ENCODE peak calls at places on chromosomes 2 and 18, in ten cellular contexts. One of them, this sample, is unnamed.

GRCh38 chr18:2442726-2443275 is 128.5 kb downstream of the METTL4 start:
- DNase-seq in effector memory CD8-positive, alpha-beta T cell: no peak
- DNase-seq in MV-4-11: no peak
- DNase-seq in stimulated activated CD4-positive, alpha-beta T cell treated with anti-CD3 and anti-CD28 coated beads, Interleukin-15, amount 100 ng/mL, for 1 hour: no peak
- DNase-seq in MCF 10A: no peak
- DNase-seq in NCI-H1417: no peak
- DNase-seq in neuronal stem cell: no peak
- DNase-seq in choroid plexus epithelial cell: peak
- DNase-seq in stimulated activated CD8-positive, alpha-beta memory T cell treated with anti-CD3 and anti-CD28 coated beads, Interleukin-4, amount 100 ng/mL, for 1 hour: no peak
- DNase-seq in G401: no peak
- DNase-seq in this sample: no peak

GRCh38 chr2:70354264-70354949 is 52.5 kb upstream of the FAM136A start:
- DNase-seq in effector memory CD8-positive, alpha-beta T cell: no peak
- DNase-seq in MV-4-11: no peak
- DNase-seq in stimulated activated CD4-positive, alpha-beta T cell treated with anti-CD3 and anti-CD28 coated beads, Interleukin-15, amount 100 ng/mL, for 1 hour: no peak
- DNase-seq in MCF 10A: peak
- DNase-seq in NCI-H1417: no peak
- DNase-seq in neuronal stem cell: no peak
- DNase-seq in choroid plexus epithelial cell: no peak
- DNase-seq in stimulated activated CD8-positive, alpha-beta memory T cell treated with anti-CD3 and anti-CD28 coated beads, Interleukin-4, amount 100 ng/mL, for 1 hour: no peak
- DNase-seq in G401: no peak
- DNase-seq in this sample: no peak

GRCh38 chr18:8932866-8933265 is 169.6 kb upstream of the NDUFV2 start:
- DNase-seq in effector memory CD8-positive, alpha-beta T cell: no peak
- DNase-seq in MV-4-11: no peak
- DNase-seq in stimulated activated CD4-positive, alpha-beta T cell treated with anti-CD3 and anti-CD28 coated beads, Interleukin-15, amount 100 ng/mL, for 1 hour: no peak
- DNase-seq in MCF 10A: no peak
- DNase-seq in NCI-H1417: no peak
- DNase-seq in neuronal stem cell: no peak
- DNase-seq in choroid plexus epithelial cell: no peak
- DNase-seq in stimulated activated CD8-positive, alpha-beta memory T cell treated with anti-CD3 and anti-CD28 coated beads, Interleukin-4, amount 100 ng/mL, for 1 hour: no peak
- DNase-seq in G401: no peak
- DNase-seq in this sample: no peak

GRCh38 chr2:68734688-68735525 is at the start of gene ARHGAP25:
- DNase-seq in effector memory CD8-positive, alpha-beta T cell: peak
- DNase-seq in MV-4-11: peak
- DNase-seq in stimulated activated CD4-positive, alpha-beta T cell treated with anti-CD3 and anti-CD28 coated beads, Interleukin-15, amount 100 ng/mL, for 1 hour: no peak
- DNase-seq in MCF 10A: no peak
- DNase-seq in NCI-H1417: no peak
- DNase-seq in neuronal stem cell: no peak
- DNase-seq in choroid plexus epithelial cell: no peak
- DNase-seq in stimulated activated CD8-positive, alpha-beta memory T cell treated with anti-CD3 and anti-CD28 coated beads, Interleukin-4, amount 100 ng/mL, for 1 hour: no peak
- DNase-seq in G401: no peak
- DNase-seq in this sample: no peak

GRCh38 chr2:154914606-154915005 is 216.1 kb downstream of the KCNJ3 start:
- DNase-seq in effector memory CD8-positive, alpha-beta T cell: no peak
- DNase-seq in MV-4-11: peak
- DNase-seq in stimulated activated CD4-positive, alpha-beta T cell treated with anti-CD3 and anti-CD28 coated beads, Interleukin-15, amount 100 ng/mL, for 1 hour: no peak
- DNase-seq in MCF 10A: no peak
- DNase-seq in NCI-H1417: no peak
- DNase-seq in neuronal stem cell: no peak
- DNase-seq in choroid plexus epithelial cell: no peak
- DNase-seq in stimulated activated CD8-positive, alpha-beta memory T cell treated with anti-CD3 and anti-CD28 coated beads, Interleukin-4, amount 100 ng/mL, for 1 hour: no peak
- DNase-seq in G401: no peak
- DNase-seq in this sample: no peak

GRCh38 chr2:159362816-159363251 is 76.3 kb upstream of the WDSUB1 start:
- DNase-seq in effector memory CD8-positive, alpha-beta T cell: no peak
- DNase-seq in MV-4-11: peak
- DNase-seq in stimulated activated CD4-positive, alpha-beta T cell treated with anti-CD3 and anti-CD28 coated beads, Interleukin-15, amount 100 ng/mL, for 1 hour: no peak
- DNase-seq in MCF 10A: peak
- DNase-seq in NCI-H1417: no peak
- DNase-seq in neuronal stem cell: no peak
- DNase-seq in choroid plexus epithelial cell: peak
- DNase-seq in stimulated activated CD8-positive, alpha-beta memory T cell treated with anti-CD3 and anti-CD28 coated beads, Interleukin-4, amount 100 ng/mL, for 1 hour: no peak
- DNase-seq in G401: no peak
- DNase-seq in this sample: no peak

GRCh38 chr2:149513461-149513860 is 74.1 kb downstream of the MMADHC start:
- DNase-seq in effector memory CD8-positive, alpha-beta T cell: no peak
- DNase-seq in MV-4-11: no peak
- DNase-seq in stimulated activated CD4-positive, alpha-beta T cell treated with anti-CD3 and anti-CD28 coated beads, Interleukin-15, amount 100 ng/mL, for 1 hour: no peak
- DNase-seq in MCF 10A: no peak
- DNase-seq in NCI-H1417: no peak
- DNase-seq in neuronal stem cell: no peak
- DNase-seq in choroid plexus epithelial cell: no peak
- DNase-seq in stimulated activated CD8-positive, alpha-beta memory T cell treated with anti-CD3 and anti-CD28 coated beads, Interleukin-4, amount 100 ng/mL, for 1 hour: no peak
- DNase-seq in G401: no peak
- DNase-seq in this sample: no peak

GRCh38 chr18:79497638-79498081 is 101.9 kb downstream of the NFATC1 start:
- DNase-seq in effector memory CD8-positive, alpha-beta T cell: no peak
- DNase-seq in MV-4-11: peak
- DNase-seq in stimulated activated CD4-positive, alpha-beta T cell treated with anti-CD3 and anti-CD28 coated beads, Interleukin-15, amount 100 ng/mL, for 1 hour: no peak
- DNase-seq in MCF 10A: no peak
- DNase-seq in NCI-H1417: no peak
- DNase-seq in neuronal stem cell: no peak
- DNase-seq in choroid plexus epithelial cell: peak
- DNase-seq in stimulated activated CD8-positive, alpha-beta memory T cell treated with anti-CD3 and anti-CD28 coated beads, Interleukin-4, amount 100 ng/mL, for 1 hour: no peak
- DNase-seq in G401: no peak
- DNase-seq in this sample: no peak

GRCh38 chr2:8682719-8683667 is 1.1 kb downstream of the ID2 start:
- DNase-seq in effector memory CD8-positive, alpha-beta T cell: peak
- DNase-seq in MV-4-11: peak
- DNase-seq in stimulated activated CD4-positive, alpha-beta T cell treated with anti-CD3 and anti-CD28 coated beads, Interleukin-15, amount 100 ng/mL, for 1 hour: no peak
- DNase-seq in MCF 10A: peak
- DNase-seq in NCI-H1417: peak
- DNase-seq in neuronal stem cell: peak
- DNase-seq in choroid plexus epithelial cell: peak
- DNase-seq in stimulated activated CD8-positive, alpha-beta memory T cell treated with anti-CD3 and anti-CD28 coated beads, Interleukin-4, amount 100 ng/mL, for 1 hour: no peak
- DNase-seq in G401: peak
- DNase-seq in this sample: no peak

GRCh38 chr2:200403794-200404193 is 97.3 kb downstream of the SPATS2L start:
- DNase-seq in effector memory CD8-positive, alpha-beta T cell: no peak
- DNase-seq in MV-4-11: peak
- DNase-seq in stimulated activated CD4-positive, alpha-beta T cell treated with anti-CD3 and anti-CD28 coated beads, Interleukin-15, amount 100 ng/mL, for 1 hour: no peak
- DNase-seq in MCF 10A: no peak
- DNase-seq in NCI-H1417: no peak
- DNase-seq in neuronal stem cell: no peak
- DNase-seq in choroid plexus epithelial cell: no peak
- DNase-seq in stimulated activated CD8-positive, alpha-beta memory T cell treated with anti-CD3 and anti-CD28 coated beads, Interleukin-4, amount 100 ng/mL, for 1 hour: no peak
- DNase-seq in G401: no peak
- DNase-seq in this sample: no peak

GRCh38 chr2:31390324-31390723 is 24.2 kb downstream of the XDH start:
- DNase-seq in effector memory CD8-positive, alpha-beta T cell: no peak
- DNase-seq in MV-4-11: no peak
- DNase-seq in stimulated activated CD4-positive, alpha-beta T cell treated with anti-CD3 and anti-CD28 coated beads, Interleukin-15, amount 100 ng/mL, for 1 hour: no peak
- DNase-seq in MCF 10A: peak
- DNase-seq in NCI-H1417: no peak
- DNase-seq in neuronal stem cell: no peak
- DNase-seq in choroid plexus epithelial cell: no peak
- DNase-seq in stimulated activated CD8-positive, alpha-beta memory T cell treated with anti-CD3 and anti-CD28 coated beads, Interleukin-4, amount 100 ng/mL, for 1 hour: no peak
- DNase-seq in G401: no peak
- DNase-seq in this sample: no peak

GRCh38 chr2:30165050-30165520 is 18.3 kb downstream of the YPEL5 start:
- DNase-seq in effector memory CD8-positive, alpha-beta T cell: peak
- DNase-seq in MV-4-11: peak
- DNase-seq in stimulated activated CD4-positive, alpha-beta T cell treated with anti-CD3 and anti-CD28 coated beads, Interleukin-15, amount 100 ng/mL, for 1 hour: peak
- DNase-seq in MCF 10A: peak
- DNase-seq in NCI-H1417: peak
- DNase-seq in neuronal stem cell: peak
- DNase-seq in choroid plexus epithelial cell: peak
- DNase-seq in stimulated activated CD8-positive, alpha-beta memory T cell treated with anti-CD3 and anti-CD28 coated beads, Interleukin-4, amount 100 ng/mL, for 1 hour: peak
- DNase-seq in G401: peak
- DNase-seq in this sample: no peak

GRCh38 chr2:135662088-135662487 is 79.6 kb upstream of the UBXN4 start:
- DNase-seq in effector memory CD8-positive, alpha-beta T cell: no peak
- DNase-seq in MV-4-11: no peak
- DNase-seq in stimulated activated CD4-positive, alpha-beta T cell treated with anti-CD3 and anti-CD28 coated beads, Interleukin-15, amount 100 ng/mL, for 1 hour: no peak
- DNase-seq in MCF 10A: no peak
- DNase-seq in NCI-H1417: no peak
- DNase-seq in neuronal stem cell: no peak
- DNase-seq in choroid plexus epithelial cell: peak
- DNase-seq in stimulated activated CD8-positive, alpha-beta memory T cell treated with anti-CD3 and anti-CD28 coated beads, Interleukin-4, amount 100 ng/mL, for 1 hour: no peak
- DNase-seq in G401: no peak
- DNase-seq in this sample: no peak

GRCh38 chr2:31241625-31242270 is 7.8 kb downstream of the EHD3 start:
- DNase-seq in effector memory CD8-positive, alpha-beta T cell: no peak
- DNase-seq in MV-4-11: no peak
- DNase-seq in stimulated activated CD4-positive, alpha-beta T cell treated with anti-CD3 and anti-CD28 coated beads, Interleukin-15, amount 100 ng/mL, for 1 hour: no peak
- DNase-seq in MCF 10A: peak
- DNase-seq in NCI-H1417: no peak
- DNase-seq in neuronal stem cell: no peak
- DNase-seq in choroid plexus epithelial cell: no peak
- DNase-seq in stimulated activated CD8-positive, alpha-beta memory T cell treated with anti-CD3 and anti-CD28 coated beads, Interleukin-4, amount 100 ng/mL, for 1 hour: no peak
- DNase-seq in G401: peak
- DNase-seq in this sample: no peak

GRCh38 chr18:38241736-38242135 is 676.1 kb upstream of the CELF4 start:
- DNase-seq in effector memory CD8-positive, alpha-beta T cell: no peak
- DNase-seq in MV-4-11: no peak
- DNase-seq in stimulated activated CD4-positive, alpha-beta T cell treated with anti-CD3 and anti-CD28 coated beads, Interleukin-15, amount 100 ng/mL, for 1 hour: no peak
- DNase-seq in MCF 10A: peak
- DNase-seq in NCI-H1417: no peak
- DNase-seq in neuronal stem cell: no peak
- DNase-seq in choroid plexus epithelial cell: peak
- DNase-seq in stimulated activated CD8-positive, alpha-beta memory T cell treated with anti-CD3 and anti-CD28 coated beads, Interleukin-4, amount 100 ng/mL, for 1 hour: no peak
- DNase-seq in G401: no peak
- DNase-seq in this sample: no peak

GRCh38 chr2:19769513-19769912 is 132.3 kb downstream of the TTC32 start:
- DNase-seq in effector memory CD8-positive, alpha-beta T cell: no peak
- DNase-seq in MV-4-11: no peak
- DNase-seq in stimulated activated CD4-positive, alpha-beta T cell treated with anti-CD3 and anti-CD28 coated beads, Interleukin-15, amount 100 ng/mL, for 1 hour: no peak
- DNase-seq in MCF 10A: peak
- DNase-seq in NCI-H1417: no peak
- DNase-seq in neuronal stem cell: no peak
- DNase-seq in choroid plexus epithelial cell: peak
- DNase-seq in stimulated activated CD8-positive, alpha-beta memory T cell treated with anti-CD3 and anti-CD28 coated beads, Interleukin-4, amount 100 ng/mL, for 1 hour: no peak
- DNase-seq in G401: no peak
- DNase-seq in this sample: no peak

GRCh38 chr18:9575558-9575957 is 38.8 kb downstream of the PPP4R1 start:
- DNase-seq in effector memory CD8-positive, alpha-beta T cell: no peak
- DNase-seq in MV-4-11: peak
- DNase-seq in stimulated activated CD4-positive, alpha-beta T cell treated with anti-CD3 and anti-CD28 coated beads, Interleukin-15, amount 100 ng/mL, for 1 hour: no peak
- DNase-seq in MCF 10A: peak
- DNase-seq in NCI-H1417: peak
- DNase-seq in neuronal stem cell: peak
- DNase-seq in choroid plexus epithelial cell: peak
- DNase-seq in stimulated activated CD8-positive, alpha-beta memory T cell treated with anti-CD3 and anti-CD28 coated beads, Interleukin-4, amount 100 ng/mL, for 1 hour: no peak
- DNase-seq in G401: peak
- DNase-seq in this sample: peak

GRCh38 chr2:234788841-234789240 is 163.0 kb upstream of the SH3BP4 start:
- DNase-seq in effector memory CD8-positive, alpha-beta T cell: no peak
- DNase-seq in MV-4-11: no peak
- DNase-seq in stimulated activated CD4-positive, alpha-beta T cell treated with anti-CD3 and anti-CD28 coated beads, Interleukin-15, amount 100 ng/mL, for 1 hour: no peak
- DNase-seq in MCF 10A: no peak
- DNase-seq in NCI-H1417: peak
- DNase-seq in neuronal stem cell: no peak
- DNase-seq in choroid plexus epithelial cell: no peak
- DNase-seq in stimulated activated CD8-positive, alpha-beta memory T cell treated with anti-CD3 and anti-CD28 coated beads, Interleukin-4, amount 100 ng/mL, for 1 hour: no peak
- DNase-seq in G401: no peak
- DNase-seq in this sample: no peak

GRCh38 chr2:84697895-84698294 is 181.6 kb downstream of the DNAH6 start:
- DNase-seq in effector memory CD8-positive, alpha-beta T cell: no peak
- DNase-seq in MV-4-11: no peak
- DNase-seq in stimulated activated CD4-positive, alpha-beta T cell treated with anti-CD3 and anti-CD28 coated beads, Interleukin-15, amount 100 ng/mL, for 1 hour: no peak
- DNase-seq in MCF 10A: peak
- DNase-seq in NCI-H1417: no peak
- DNase-seq in neuronal stem cell: no peak
- DNase-seq in choroid plexus epithelial cell: peak
- DNase-seq in stimulated activated CD8-positive, alpha-beta memory T cell treated with anti-CD3 and anti-CD28 coated beads, Interleukin-4, amount 100 ng/mL, for 1 hour: no peak
- DNase-seq in G401: no peak
- DNase-seq in this sample: no peak

GRCh38 chr2:85998071-85998991 is 107.4 kb downstream of the POLR1A start:
- DNase-seq in effector memory CD8-positive, alpha-beta T cell: no peak
- DNase-seq in MV-4-11: no peak
- DNase-seq in stimulated activated CD4-positive, alpha-beta T cell treated with anti-CD3 and anti-CD28 coated beads, Interleukin-15, amount 100 ng/mL, for 1 hour: no peak
- DNase-seq in MCF 10A: no peak
- DNase-seq in NCI-H1417: no peak
- DNase-seq in neuronal stem cell: no peak
- DNase-seq in choroid plexus epithelial cell: peak
- DNase-seq in stimulated activated CD8-positive, alpha-beta memory T cell treated with anti-CD3 and anti-CD28 coated beads, Interleukin-4, amount 100 ng/mL, for 1 hour: no peak
- DNase-seq in G401: peak
- DNase-seq in this sample: no peak

GRCh38 chr2:227823922-227824321 is 10.3 kb downstream of the CCL20 start:
- DNase-seq in effector memory CD8-positive, alpha-beta T cell: no peak
- DNase-seq in MV-4-11: no peak
- DNase-seq in stimulated activated CD4-positive, alpha-beta T cell treated with anti-CD3 and anti-CD28 coated beads, Interleukin-15, amount 100 ng/mL, for 1 hour: no peak
- DNase-seq in MCF 10A: no peak
- DNase-seq in NCI-H1417: no peak
- DNase-seq in neuronal stem cell: no peak
- DNase-seq in choroid plexus epithelial cell: no peak
- DNase-seq in stimulated activated CD8-positive, alpha-beta memory T cell treated with anti-CD3 and anti-CD28 coated beads, Interleukin-4, amount 100 ng/mL, for 1 hour: no peak
- DNase-seq in G401: no peak
- DNase-seq in this sample: no peak

GRCh38 chr2:114729025-114729424 is 286.6 kb downstream of the DPP10 start:
- DNase-seq in effector memory CD8-positive, alpha-beta T cell: no peak
- DNase-seq in MV-4-11: no peak
- DNase-seq in stimulated activated CD4-positive, alpha-beta T cell treated with anti-CD3 and anti-CD28 coated beads, Interleukin-15, amount 100 ng/mL, for 1 hour: no peak
- DNase-seq in MCF 10A: peak
- DNase-seq in NCI-H1417: peak
- DNase-seq in neuronal stem cell: no peak
- DNase-seq in choroid plexus epithelial cell: no peak
- DNase-seq in stimulated activated CD8-positive, alpha-beta memory T cell treated with anti-CD3 and anti-CD28 coated beads, Interleukin-4, amount 100 ng/mL, for 1 hour: no peak
- DNase-seq in G401: no peak
- DNase-seq in this sample: no peak

GRCh38 chr2:207253946-207254345 is 88.2 kb upstream of the KLF7 start:
- DNase-seq in effector memory CD8-positive, alpha-beta T cell: no peak
- DNase-seq in MV-4-11: no peak
- DNase-seq in stimulated activated CD4-positive, alpha-beta T cell treated with anti-CD3 and anti-CD28 coated beads, Interleukin-15, amount 100 ng/mL, for 1 hour: no peak
- DNase-seq in MCF 10A: peak
- DNase-seq in NCI-H1417: no peak
- DNase-seq in neuronal stem cell: no peak
- DNase-seq in choroid plexus epithelial cell: peak
- DNase-seq in stimulated activated CD8-positive, alpha-beta memory T cell treated with anti-CD3 and anti-CD28 coated beads, Interleukin-4, amount 100 ng/mL, for 1 hour: no peak
- DNase-seq in G401: no peak
- DNase-seq in this sample: no peak

GRCh38 chr2:102355526-102356380 is at the start of gene IL18R1:
- DNase-seq in effector memory CD8-positive, alpha-beta T cell: peak
- DNase-seq in MV-4-11: peak
- DNase-seq in stimulated activated CD4-positive, alpha-beta T cell treated with anti-CD3 and anti-CD28 coated beads, Interleukin-15, amount 100 ng/mL, for 1 hour: peak
- DNase-seq in MCF 10A: peak
- DNase-seq in NCI-H1417: peak
- DNase-seq in neuronal stem cell: peak
- DNase-seq in choroid plexus epithelial cell: peak
- DNase-seq in stimulated activated CD8-positive, alpha-beta memory T cell treated with anti-CD3 and anti-CD28 coated beads, Interleukin-4, amount 100 ng/mL, for 1 hour: peak
- DNase-seq in G401: peak
- DNase-seq in this sample: no peak

GRCh38 chr18:35634376-35634775 is 52.8 kb downstream of the GALNT1 start:
- DNase-seq in effector memory CD8-positive, alpha-beta T cell: no peak
- DNase-seq in MV-4-11: no peak
- DNase-seq in stimulated activated CD4-positive, alpha-beta T cell treated with anti-CD3 and anti-CD28 coated beads, Interleukin-15, amount 100 ng/mL, for 1 hour: no peak
- DNase-seq in MCF 10A: no peak
- DNase-seq in NCI-H1417: no peak
- DNase-seq in neuronal stem cell: no peak
- DNase-seq in choroid plexus epithelial cell: no peak
- DNase-seq in stimulated activated CD8-positive, alpha-beta memory T cell treated with anti-CD3 and anti-CD28 coated beads, Interleukin-4, amount 100 ng/mL, for 1 hour: no peak
- DNase-seq in G401: no peak
- DNase-seq in this sample: no peak

GRCh38 chr18:57644540-57644939 is 22.9 kb upstream of the NARS1 start:
- DNase-seq in effector memory CD8-positive, alpha-beta T cell: no peak
- DNase-seq in MV-4-11: peak
- DNase-seq in stimulated activated CD4-positive, alpha-beta T cell treated with anti-CD3 and anti-CD28 coated beads, Interleukin-15, amount 100 ng/mL, for 1 hour: no peak
- DNase-seq in MCF 10A: peak
- DNase-seq in NCI-H1417: peak
- DNase-seq in neuronal stem cell: no peak
- DNase-seq in choroid plexus epithelial cell: peak
- DNase-seq in stimulated activated CD8-positive, alpha-beta memory T cell treated with anti-CD3 and anti-CD28 coated beads, Interleukin-4, amount 100 ng/mL, for 1 hour: no peak
- DNase-seq in G401: no peak
- DNase-seq in this sample: no peak

GRCh38 chr2:12261993-12262680 is 454.6 kb upstream of the TRIB2 start:
- DNase-seq in effector memory CD8-positive, alpha-beta T cell: no peak
- DNase-seq in MV-4-11: no peak
- DNase-seq in stimulated activated CD4-positive, alpha-beta T cell treated with anti-CD3 and anti-CD28 coated beads, Interleukin-15, amount 100 ng/mL, for 1 hour: no peak
- DNase-seq in MCF 10A: peak
- DNase-seq in NCI-H1417: peak
- DNase-seq in neuronal stem cell: no peak
- DNase-seq in choroid plexus epithelial cell: peak
- DNase-seq in stimulated activated CD8-positive, alpha-beta memory T cell treated with anti-CD3 and anti-CD28 coated beads, Interleukin-4, amount 100 ng/mL, for 1 hour: no peak
- DNase-seq in G401: peak
- DNase-seq in this sample: no peak

GRCh38 chr2:60148717-60149116 is 404.7 kb downstream of the BCL11A start:
- DNase-seq in effector memory CD8-positive, alpha-beta T cell: no peak
- DNase-seq in MV-4-11: peak
- DNase-seq in stimulated activated CD4-positive, alpha-beta T cell treated with anti-CD3 and anti-CD28 coated beads, Interleukin-15, amount 100 ng/mL, for 1 hour: no peak
- DNase-seq in MCF 10A: no peak
- DNase-seq in NCI-H1417: no peak
- DNase-seq in neuronal stem cell: no peak
- DNase-seq in choroid plexus epithelial cell: no peak
- DNase-seq in stimulated activated CD8-positive, alpha-beta memory T cell treated with anti-CD3 and anti-CD28 coated beads, Interleukin-4, amount 100 ng/mL, for 1 hour: no peak
- DNase-seq in G401: no peak
- DNase-seq in this sample: no peak

This sample was measured in cerebellar nuclear complex.